ENCODE peak calls at places on chromosomes 7 and 10, in six cellular contexts. M, R, U, A, D and K are unnamed samples.

GRCh38 chr7:11703829-11704228 is 128.2 kb downstream of the THSD7A start:
- DNase-seq in A (no peak), M (no peak), R (no peak), D (no peak), U (no peak), K (no peak)

GRCh38 chr10:71532878-71533277 is 136.2 kb downstream of the CDH23 start:
- DNase-seq in M (no peak), D (no peak), R (no peak), U (no peak), A (no peak), K (no peak)

GRCh38 chr7:131027287-131027773 is 293.3 kb upstream of the KLF14 start:
- DNase-seq in M (no peak), D (peak), U (no peak), R (peak), A (peak), K (peak)

GRCh38 chr10:805635-806305 is 116.3 kb upstream of the DIP2C start:
- DNase-seq in A (no peak), R (no peak), U (no peak), D (no peak), M (no peak), K (no peak)

GRCh38 chr10:55631071-55631654 is 729.9 kb downstream of the ZWINT start:
- DNase-seq in D (no peak), A (no peak), R (peak), M (peak), U (peak), K (peak)

GRCh38 chr10:69446650-69447151 is 4.6 kb upstream of the TSPAN15 start:
- DNase-seq in A (no peak), M (no peak), D (peak), R (peak), U (no peak), K (no peak)

GRCh38 chr10:22737587-22737986 is 23.2 kb upstream of the PIP4K2A start:
- DNase-seq in M (no peak), U (no peak), A (no peak), D (no peak), R (peak), K (no peak)

GRCh38 chr10:115606081-115606480 is 512.9 kb downstream of the ATRNL1 start:
- DNase-seq in M (no peak), R (no peak), A (no peak), D (no peak), U (no peak), K (no peak)

GRCh38 chr7:45917658-45918057 is 3.4 kb downstream of the IGFBP3 start:
- DNase-seq in A (peak), M (peak), R (peak), U (peak), D (no peak), K (peak)

GRCh38 chr10:13483951-13484350 is 44.9 kb downstream of the BEND7 start:
- DNase-seq in D (no peak), M (no peak), R (no peak), A (no peak), U (no peak), K (peak)

GRCh38 chr7:132359746-132360145 is 216.5 kb downstream of the PLXNA4 start:
- DNase-seq in M (no peak), R (no peak), U (no peak), A (no peak), D (no peak), K (no peak)

GRCh38 chr7:105016083-105017075 is 2.4 kb downstream of the KMT2E start:
- DNase-seq in U (no peak), M (no peak), R (peak), D (no peak), A (no peak), K (no peak)

GRCh38 chr10:80275756-80276155 is 13.7 kb downstream of the MAT1A start:
- DNase-seq in D (no peak), U (no peak), M (no peak), A (no peak), R (no peak), K (no peak)

GRCh38 chr7:135179321-135179925 is 8.9 kb upstream of the CYREN start:
- DNase-seq in D (no peak), A (no peak), M (no peak), U (no peak), R (no peak), K (no peak)

GRCh38 chr7:119037941-119038340 is 813.4 kb downstream of the ANKRD7 start:
- DNase-seq in U (no peak), R (no peak), D (no peak), M (no peak), A (no peak), K (no peak)

GRCh38 chr7:131829911-131830310 is 273.5 kb upstream of the PODXL start:
- DNase-seq in R (no peak), M (peak), U (no peak), A (no peak), D (no peak), K (no peak)

GRCh38 chr10:7475046-7475860 is 64.4 kb upstream of the SFMBT2 start:
- DNase-seq in M (no peak), A (no peak), D (no peak), U (no peak), R (no peak), K (no peak)

GRCh38 chr7:151083824-151084160 is 499 bp upstream of the TMUB1 start:
- DNase-seq in D (no peak), A (no peak), R (no peak), M (no peak), U (no peak), K (no peak)

GRCh38 chr10:14325325-14325955 is 5.3 kb downstream of the FRMD4A start:
- DNase-seq in U (no peak), D (no peak), A (no peak), R (no peak), M (peak), K (peak)

GRCh38 chr10:3886666-3887251 is 101.8 kb upstream of the KLF6 start:
- DNase-seq in U (no peak), A (peak), R (peak), D (peak), M (no peak), K (peak)

GRCh38 chr10:27482984-27483956 is 20.8 kb upstream of the RAB18 start:
- DNase-seq in D (no peak), R (peak), U (no peak), A (no peak), M (no peak), K (no peak)

GRCh38 chr7:127347567-127348246 is 44.8 kb downstream of the ZNF800 start:
- DNase-seq in U (peak), M (peak), D (no peak), A (peak), R (peak), K (peak)

GRCh38 chr7:41955475-41956243 is 252.8 kb upstream of the INHBA start:
- DNase-seq in M (no peak), D (peak), A (peak), R (peak), U (peak), K (no peak)

GRCh38 chr7:132464740-132465139 is 111.5 kb downstream of the PLXNA4 start:
- DNase-seq in U (no peak), D (no peak), A (no peak), R (peak), M (no peak), K (no peak)

GRCh38 chr10:118045842-118046490 is 775 bp downstream of the RAB11FIP2 start:
- DNase-seq in M (no peak), R (peak), D (no peak), A (peak), U (no peak), K (peak)

GRCh38 chr10:46019541-46020343 is 10.7 kb downstream of the NCOA4 start:
- DNase-seq in D (no peak), A (no peak), M (no peak), R (no peak), U (no peak), K (no peak)

GRCh38 chr7:155229548-155230168 is 68.0 kb upstream of the INSIG1 start:
- DNase-seq in R (no peak), D (no peak), M (no peak), U (no peak), A (no peak), K (no peak)

GRCh38 chr10:74753295-74754211 is 72.8 kb upstream of the KAT6B start:
- DNase-seq in R (peak), D (peak), U (no peak), A (peak), M (no peak), K (no peak)

GRCh38 chr10:1402821-1403507 is 334.4 kb downstream of the ADARB2 start:
- DNase-seq in A (no peak), M (no peak), R (no peak), U (no peak), D (no peak), K (no peak)

DNA sequence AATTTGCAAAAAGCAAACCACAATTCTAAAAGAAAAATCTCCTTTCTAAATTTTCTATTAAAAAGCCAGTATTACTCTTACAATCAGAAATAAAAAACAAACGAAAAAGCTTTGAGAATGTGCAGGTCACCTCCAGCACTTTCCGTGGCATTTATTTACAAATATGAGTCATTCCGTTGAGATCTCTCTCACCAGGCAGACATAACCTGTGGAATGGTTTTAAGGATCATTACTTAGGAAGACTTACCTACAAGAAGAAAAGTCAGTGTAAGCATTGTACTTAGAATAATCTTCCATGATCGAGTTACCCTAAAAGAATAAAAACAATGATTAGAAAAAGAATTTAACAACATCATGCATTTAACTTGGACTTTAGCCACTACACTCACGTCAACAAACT is 3.3 kb downstream of the SUN3 start:
- DNase-seq in D (no peak), M (no peak), R (no peak), U (no peak), A (no peak), K (no peak)
- TF ChIP-seq CTCF in D (no peak), M (no peak), R (no peak), U (no peak), A (no peak), K (no peak)

GRCh38 chr7:149070372-149071140 is 20.0 kb downstream of the ZNF786 start:
- DNase-seq in A (no peak), U (no peak), M (no peak), R (no peak), D (no peak), K (no peak)

GRCh38 chr7:149071641-149072437 is 18.7 kb downstream of the ZNF786 start:
- DNase-seq in R (peak), D (no peak), M (no peak), A (no peak), U (no peak), K (peak)

GRCh38 chr7:149063481-149063880 is 27.0 kb downstream of the ZNF786 start:
- DNase-seq in D (no peak), R (no peak), A (no peak), U (no peak), M (no peak), K (no peak)

GRCh38 chr7:149071182-149071635 is 19.3 kb downstream of the ZNF786 start:
- DNase-seq in D (no peak), A (no peak), M (no peak), U (no peak), R (no peak), K (no peak)

GRCh38 chr7:149067869-149068268 is 22.6 kb downstream of the ZNF786 start:
- DNase-seq in U (no peak), A (no peak), R (no peak), M (no peak), D (no peak), K (no peak)
- TF ChIP-seq CTCF in U (no peak), A (no peak), R (no peak), M (no peak), D (no peak), K (peak)

GRCh38 chr10:130568246-130568645 is 432.1 kb downstream of the GLRX3 start:
- DNase-seq in D (no peak), R (no peak), U (no peak), M (no peak), A (no peak), K (no peak)
- TF ChIP-seq CTCF in D (no peak), R (no peak), U (no peak), M (no peak), A (no peak), K (no peak)

GRCh38 chr10:83603708-83604107 is 535.6 kb upstream of the GHITM start:
- DNase-seq in A (no peak), R (no peak), M (no peak), D (no peak), U (no peak), K (peak)
- TF ChIP-seq CTCF in A (no peak), R (no peak), M (no peak), D (no peak), U (no peak), K (no peak)

GRCh38 chr7:88758355-88759215 is 915 bp upstream of the ZNF804B start:
- DNase-seq in A (no peak), D (no peak), U (no peak), R (peak), M (no peak), K (peak)
- TF ChIP-seq CTCF in A (no peak), D (no peak), U (no peak), R (no peak), M (no peak), K (no peak)

DNA sequence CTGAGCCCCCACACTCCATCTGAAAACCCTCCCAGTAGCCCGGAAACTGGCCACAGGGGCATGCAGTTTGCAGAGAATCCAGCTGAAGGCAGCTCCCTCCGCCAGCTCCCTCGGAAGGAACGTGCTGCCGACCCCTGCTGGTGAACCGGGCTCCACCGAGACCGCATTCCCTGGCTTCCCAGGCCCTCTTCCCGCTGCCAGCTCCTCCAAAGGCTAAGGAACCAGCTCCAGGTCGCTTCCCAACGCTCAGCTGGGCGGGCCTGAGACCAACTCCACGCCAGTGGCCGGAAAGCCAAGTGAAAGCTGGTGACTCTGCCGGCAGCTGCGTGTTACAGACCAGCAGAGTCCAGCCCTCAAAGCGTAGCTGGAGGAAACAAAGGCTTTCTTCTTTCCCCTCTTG is 35.8 kb downstream of the GPER1 start:
- DNase-seq in R (peak), A (peak), M (peak), D (no peak), U (no peak), K (no peak)
- TF ChIP-seq CTCF in R (peak), A (peak), M (peak), D (peak), U (no peak), K (no peak)

GRCh38 chr7:33807158-33807530 is 98.2 kb upstream of the BMPER start:
- DNase-seq in R (no peak), U (no peak), D (no peak), M (no peak), A (no peak), K (no peak)

GRCh38 chr7:33806284-33807157 is 98.8 kb upstream of the BMPER start:
- DNase-seq in A (no peak), R (no peak), D (no peak), M (no peak), U (no peak), K (no peak)

GRCh38 chr7:33805630-33806233 is 99.6 kb upstream of the BMPER start:
- DNase-seq in M (no peak), U (no peak), A (peak), R (peak), D (no peak), K (no peak)

GRCh38 chr7:33809218-33809617 is 96.1 kb upstream of the BMPER start:
- DNase-seq in D (no peak), R (no peak), U (no peak), A (no peak), M (no peak), K (no peak)

DNA sequence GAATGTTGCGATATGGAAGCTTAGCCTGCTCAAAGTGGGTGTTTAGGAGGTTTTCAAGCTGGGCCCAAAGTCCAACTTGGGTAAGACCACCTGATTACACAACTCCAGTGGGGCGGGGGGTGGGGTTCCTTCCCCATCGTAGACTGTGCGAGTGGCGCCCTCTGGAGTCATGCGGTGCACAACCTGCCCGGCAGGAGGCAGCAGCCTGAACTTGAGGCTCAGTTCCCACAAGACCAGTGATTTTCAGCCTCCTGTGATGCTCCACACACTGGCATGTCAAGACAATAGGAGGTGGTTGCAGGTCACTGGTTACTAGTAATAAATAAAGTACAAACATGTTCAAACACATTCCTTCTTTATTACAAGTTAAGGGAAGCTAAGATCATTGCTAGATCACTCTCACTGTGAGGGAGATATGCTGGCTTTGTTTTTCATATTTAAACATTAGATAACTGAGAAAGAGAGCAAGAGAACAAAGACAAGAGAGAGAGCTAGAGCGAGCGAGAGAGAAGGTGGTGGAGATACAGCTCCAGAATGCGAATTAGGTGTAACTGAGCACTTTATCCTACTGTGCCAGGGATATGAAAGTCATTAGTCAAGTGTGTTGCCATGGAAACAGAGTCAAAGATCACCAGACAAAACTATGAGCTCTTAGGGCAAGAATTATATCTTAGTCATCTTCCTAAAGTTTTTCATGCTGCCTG is 97.4 kb upstream of the BMPER start:
- DNase-seq in D (peak), U (no peak), A (no peak), M (no peak), R (peak), K (no peak)
- TF ChIP-seq CTCF in D (peak), U (peak), A (no peak), M (peak), R (peak), K (peak)

DNA sequence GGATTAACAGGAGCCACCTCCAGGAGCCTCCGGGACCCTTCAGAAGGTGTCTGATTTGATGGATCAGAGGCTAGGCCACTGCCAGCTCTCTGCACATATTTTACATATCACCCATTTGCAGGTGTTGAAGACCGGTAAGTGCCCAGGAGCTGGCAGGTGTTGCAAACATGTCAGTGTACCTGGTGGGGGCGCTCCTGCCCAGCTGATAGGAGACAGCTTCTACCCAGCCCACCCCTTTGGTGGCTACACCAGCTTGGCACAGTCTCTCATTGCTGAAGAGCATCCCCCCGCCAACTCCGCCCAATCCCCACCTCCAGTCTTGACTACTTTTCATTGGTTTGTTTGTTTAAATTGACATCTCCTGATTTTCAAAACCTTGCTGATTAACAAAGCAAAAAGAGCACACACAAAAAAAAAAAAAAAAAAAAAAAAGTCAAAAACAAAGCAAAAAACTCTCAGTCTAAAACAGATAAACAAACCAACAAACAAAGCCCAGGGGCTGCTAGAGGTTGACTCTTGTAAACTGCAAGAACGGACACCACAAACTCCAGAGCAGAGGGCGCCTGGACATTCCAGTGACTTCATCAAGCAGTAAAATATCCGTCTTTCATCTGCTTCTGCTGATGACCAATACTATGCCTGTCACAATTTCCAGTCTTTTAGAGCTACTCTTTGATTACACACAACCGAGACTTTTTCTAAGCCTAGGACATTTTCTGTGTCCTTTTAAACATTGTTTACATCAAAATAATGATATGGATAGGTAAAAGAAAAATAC is 275.3 kb downstream of the NRG3 start:
- DNase-seq in D (no peak), A (no peak), M (peak), U (no peak), R (no peak), K (peak)
- TF ChIP-seq CTCF in D (no peak), A (no peak), M (peak), U (no peak), R (no peak), K (peak)